ENCODE peak calls at places on chromosomes 13 and 19, in five cellular contexts. M is upper lobe of left lung, P is stomach, G is endothelial cell of umbilical vein, T is K562. W is an unnamed sample.
A peak's percentile ranks its signal among the peaks of the same experiment; 100 is the strongest.

GRCh38 chr13:61797397-61797796 is 381.7 kb upstream of the PCDH20 start:
- DNase-seq in M (no peak), P (no peak), G (no peak), T (no peak), W (no peak)

GRCh38 chr19:54152267-54152666 is 7.3 kb downstream of the LENG1 start:
- DNase-seq in M (no peak), P (no peak), G (no peak), T (no peak), W (no peak)

GRCh38 chr19:15101479-15102082 is 5.6 kb upstream of the SYDE1 start:
- DNase-seq in M (no peak), P (peak; percentile 52), G (peak; percentile 75), T (peak; percentile 42), W (no peak)

GRCh38 chr13:106548064-106548696 is 12.7 kb upstream of the EFNB2 start:
- DNase-seq in M (no peak), P (no peak), G (no peak), T (no peak), W (no peak)

GRCh38 chr13:49517461-49517860 is 21.7 kb downstream of the PHF11 start:
- DNase-seq in M (no peak), P (no peak), G (no peak), T (no peak), W (no peak)

GRCh38 chr13:72295173-72295572 is 428.2 kb upstream of the DACH1 start:
- DNase-seq in M (no peak), P (no peak), G (peak; percentile 84), T (no peak), W (no peak)

GRCh38 chr13:92137519-92137918 is 739.1 kb downstream of the GPC5 start:
- DNase-seq in M (no peak), P (no peak), G (no peak), T (no peak), W (no peak)

GRCh38 chr19:16117594-16118033 is 5.9 kb downstream of the RAB8A start:
- DNase-seq in M (no peak), P (no peak), G (no peak), T (no peak), W (no peak)

GRCh38 chr19:15304140-15304705 is 28.1 kb downstream of the BRD4 start:
- DNase-seq in M (no peak), P (no peak), G (no peak), T (no peak), W (no peak)

GRCh38 chr19:55554749-55555152 is 9.4 kb upstream of the SBK3 start:
- DNase-seq in M (no peak), P (peak; percentile 86), G (no peak), T (peak; percentile 11), W (no peak)

GRCh38 chr19:11196406-11197287 is 698 bp downstream of the KANK2 start:
- DNase-seq in M (peak; percentile 90), P (peak; percentile 36), G (peak; percentile 46), T (peak; percentile 69), W (no peak)

GRCh38 chr19:11539495-11540365 is 1.1 kb downstream of the CNN1 start:
- DNase-seq in M (peak; percentile 78), P (no peak), G (no peak), T (peak; percentile 86), W (no peak)

GRCh38 chr13:94433055-94433947 is 46.2 kb downstream of the DCT start:
- DNase-seq in M (peak; percentile 21), P (no peak), G (peak; percentile 9), T (peak; percentile 50), W (no peak)

GRCh38 chr13:23899555-23899954 is 2.3 kb upstream of the C1QTNF9B start:
- DNase-seq in M (no peak), P (no peak), G (peak; percentile 50), T (peak; percentile 13), W (no peak)

GRCh38 chr19:29275266-29275665 is 62.3 kb upstream of the UQCRFS1 start:
- DNase-seq in M (no peak), P (no peak), G (no peak), T (no peak), W (no peak)

GRCh38 chr13:84126671-84127171 is 244.4 kb upstream of the SLITRK1 start:
- DNase-seq in M (peak; percentile 28), P (no peak), G (no peak), T (no peak), W (no peak)

GRCh38 chr13:113124211-113125025 is 1.8 kb downstream of the F10 start:
- DNase-seq in M (no peak), P (no peak), G (no peak), T (no peak), W (no peak)

GRCh38 chr19:51660975-51661600 is 14.5 kb upstream of the SIGLEC14 start:
- DNase-seq in M (no peak), P (peak; percentile 65), G (peak; percentile 69), T (peak; percentile 77), W (no peak)

GRCh38 chr19:55621673-55622231 is 2.6 kb downstream of the ZNF784 start:
- DNase-seq in M (peak; percentile 87), P (no peak), G (no peak), T (no peak), W (no peak)

GRCh38 chr13:32582991-32583390 is 3.3 kb upstream of the PDS5B start:
- DNase-seq in M (no peak), P (no peak), G (no peak), T (no peak), W (no peak)

GRCh38 chr13:32585625-32586021 is 629 bp upstream of the PDS5B start:
- DNase-seq in M (no peak), P (no peak), G (no peak), T (no peak), W (no peak)

GRCh38 chr13:32587774-32588165 is 1.5 kb downstream of the PDS5B start:
- DNase-seq in M (no peak), P (no peak), G (peak; percentile 59), T (no peak), W (no peak)

GRCh38 chr13:32587014-32587773 is 942 bp downstream of the PDS5B start:
- DNase-seq in M (peak; percentile 93), P (peak; percentile 66), G (peak; percentile 71), T (peak; percentile 65), W (peak; percentile 29)

GRCh38 chr13:32586022-32586900 is at the start of gene PDS5B:
- DNase-seq in M (peak; percentile 99), P (peak; percentile 95), G (peak; percentile 96), T (peak; percentile 90), W (peak; percentile 68)
- TF ChIP-seq POLR2AphosphoS5 in M (peak; percentile 58), P (peak; percentile 76), G (peak; percentile 87), T (no peak), W (no peak)

GRCh38 chr19:3345850-3346460 is 20.4 kb upstream of the NFIC start:
- DNase-seq in M (no peak), P (no peak), G (no peak), T (no peak), W (no peak)

GRCh38 chr19:3344608-3345598 is 21.5 kb upstream of the NFIC start:
- DNase-seq in M (peak; percentile 57), P (no peak), G (no peak), T (peak; percentile 11), W (no peak)

GRCh38 chr19:3342246-3342645 is 24.1 kb upstream of the NFIC start:
- DNase-seq in M (no peak), P (no peak), G (no peak), T (no peak), W (no peak)

GRCh38 chr19:3346677-3347353 is 19.6 kb upstream of the NFIC start:
- DNase-seq in M (peak; percentile 86), P (peak; percentile 83), G (no peak), T (no peak), W (no peak)

GRCh38 chr19:3343619-3344502 is 22.5 kb upstream of the NFIC start:
- DNase-seq in M (peak; percentile 86), P (peak; percentile 78), G (peak; percentile 31), T (peak; percentile 92), W (peak; percentile 83)
- TF ChIP-seq POLR2A in M (peak; percentile 45), P (no peak), G (no peak), T (no peak), W (no peak)

GRCh38 chr13:102784501-102784900 is 10.9 kb upstream of the TEX30 start:
- DNase-seq in M (no peak), P (no peak), G (no peak), T (no peak), W (no peak)

GRCh38 chr13:102793583-102794355 is 5.0 kb downstream of the POGLUT2 start:
- DNase-seq in M (no peak), P (no peak), G (no peak), T (no peak), W (no peak)

DNA sequence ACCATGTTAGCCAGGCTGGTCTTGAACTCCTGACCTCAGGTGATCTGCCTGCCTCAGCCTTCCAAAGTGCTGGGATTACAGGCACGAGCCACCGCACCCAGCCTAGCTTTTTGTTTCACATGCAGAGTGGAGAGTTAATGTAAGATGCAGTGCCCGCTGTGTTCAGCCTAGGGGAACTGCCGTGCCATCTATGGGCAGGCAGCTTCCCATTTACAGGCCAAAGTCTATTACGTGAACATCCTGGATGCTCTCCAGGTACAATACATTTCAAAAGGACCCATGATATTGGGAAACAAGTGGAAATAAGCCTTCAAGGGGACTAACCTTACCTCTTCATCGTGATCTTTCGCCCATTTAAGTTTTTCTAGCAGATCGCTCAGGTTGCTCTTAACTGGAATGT is 10.1 kb downstream of the POGLUT2 start:
- DNase-seq in M (no peak), P (no peak), G (no peak), T (no peak), W (no peak)
- TF ChIP-seq POLR2AphosphoS5 in M (no peak), P (no peak), G (no peak), T (no peak), W (no peak)

DNA sequence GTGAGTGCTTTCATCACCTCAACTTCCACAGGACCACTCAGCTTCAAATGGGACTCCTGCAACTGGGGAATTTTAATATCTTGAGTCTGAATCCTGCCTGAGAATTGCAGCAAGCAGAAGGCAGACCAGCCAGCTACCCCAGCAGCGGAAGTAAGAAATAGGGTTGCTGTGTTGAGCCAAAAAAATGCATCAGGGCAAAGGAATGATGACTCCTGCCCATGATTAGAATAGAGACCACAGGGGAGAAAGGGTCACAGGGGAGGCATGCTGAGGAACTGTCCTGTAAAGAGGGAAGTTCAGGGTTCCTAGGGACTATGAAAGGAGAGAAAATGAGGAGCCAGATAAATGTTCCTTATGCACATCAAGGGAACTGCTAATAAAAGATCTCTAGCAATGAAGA is 370.2 kb downstream of the KCTD12 start:
- DNase-seq in M (no peak), P (no peak), G (no peak), T (no peak), W (no peak)
- TF ChIP-seq POLR2A in M (no peak), P (no peak), G (no peak), T (no peak), W (no peak)

GRCh38 chr19:47172666-47173455 is 42.2 kb downstream of the SAE1 start:
- DNase-seq in M (peak; percentile 54), P (no peak), G (no peak), T (no peak), W (no peak)

GRCh38 chr19:47176071-47176626 is 45.5 kb downstream of the SAE1 start:
- DNase-seq in M (no peak), P (no peak), G (peak; percentile 80), T (no peak), W (no peak)

GRCh38 chr19:47179643-47180310 is 49.1 kb downstream of the SAE1 start:
- DNase-seq in M (no peak), P (no peak), G (peak; percentile 78), T (no peak), W (no peak)

GRCh38 chr19:47176627-47177090 is 46.0 kb downstream of the SAE1 start:
- DNase-seq in M (no peak), P (no peak), G (peak; percentile 100), T (no peak), W (no peak)
- TF ChIP-seq POLR2AphosphoS5 in M (no peak), P (peak; percentile 42), G (peak; percentile 86), T (no peak), W (no peak)

W was measured in GM12892.